ENCODE peak calls at places on chromosomes 13 and 19, in seven cellular contexts. One of them, this sample, is unnamed.

GRCh38 chr19:48512504-48513288 is 1.1 kb upstream of the LMTK3 start:
- DNase-seq in GM12878: no peak
- DNase-seq in adrenal gland: no peak
- DNase-seq in cardiac muscle cell: no peak
- DNase-seq in heart right ventricle: no peak
- DNase-seq in CD8-positive, alpha-beta T cell: peak; percentile 38
- DNase-seq in breast epithelium: no peak
- DNase-seq in this sample: no peak

GRCh38 chr19:33295621-33296472 is 6.5 kb downstream of the CEBPA start:
- DNase-seq in GM12878: no peak
- DNase-seq in adrenal gland: no peak
- DNase-seq in cardiac muscle cell: no peak
- DNase-seq in heart right ventricle: no peak
- DNase-seq in CD8-positive, alpha-beta T cell: no peak
- DNase-seq in breast epithelium: no peak
- DNase-seq in this sample: no peak

GRCh38 chr13:24746618-24747247 is 17.2 kb upstream of the RNF17 start:
- DNase-seq in GM12878: no peak
- DNase-seq in adrenal gland: no peak
- DNase-seq in cardiac muscle cell: peak; percentile 38
- DNase-seq in heart right ventricle: no peak
- DNase-seq in CD8-positive, alpha-beta T cell: no peak
- DNase-seq in breast epithelium: no peak
- DNase-seq in this sample: no peak

GRCh38 chr19:42683917-42684513 is 56.3 kb downstream of the PSG3 start:
- DNase-seq in GM12878: no peak
- DNase-seq in adrenal gland: no peak
- DNase-seq in cardiac muscle cell: peak; percentile 43
- DNase-seq in heart right ventricle: no peak
- DNase-seq in CD8-positive, alpha-beta T cell: no peak
- DNase-seq in breast epithelium: no peak
- DNase-seq in this sample: no peak

GRCh38 chr13:64410654-64411053 is 2819.5 kb downstream of the PCDH9 start:
- DNase-seq in GM12878: no peak
- DNase-seq in adrenal gland: no peak
- DNase-seq in cardiac muscle cell: no peak
- DNase-seq in heart right ventricle: no peak
- DNase-seq in CD8-positive, alpha-beta T cell: no peak
- DNase-seq in breast epithelium: no peak
- DNase-seq in this sample: no peak

GRCh38 chr19:48614436-48615144 is at the start of gene FAM83E:
- DNase-seq in GM12878: no peak
- DNase-seq in adrenal gland: no peak
- DNase-seq in cardiac muscle cell: no peak
- DNase-seq in heart right ventricle: no peak
- DNase-seq in CD8-positive, alpha-beta T cell: no peak
- DNase-seq in breast epithelium: no peak
- DNase-seq in this sample: no peak

GRCh38 chr13:26010487-26011207 is 41.2 kb downstream of the SHISA2 start:
- DNase-seq in GM12878: no peak
- DNase-seq in adrenal gland: no peak
- DNase-seq in cardiac muscle cell: no peak
- DNase-seq in heart right ventricle: no peak
- DNase-seq in CD8-positive, alpha-beta T cell: no peak
- DNase-seq in breast epithelium: no peak
- DNase-seq in this sample: no peak

GRCh38 chr13:106446011-106446410 is 89.5 kb downstream of the EFNB2 start:
- DNase-seq in GM12878: no peak
- DNase-seq in adrenal gland: no peak
- DNase-seq in cardiac muscle cell: peak; percentile 19
- DNase-seq in heart right ventricle: no peak
- DNase-seq in CD8-positive, alpha-beta T cell: no peak
- DNase-seq in breast epithelium: no peak
- DNase-seq in this sample: no peak

GRCh38 chr19:33510728-33511255 is 10.8 kb downstream of the PEPD start:
- DNase-seq in GM12878: no peak
- DNase-seq in adrenal gland: no peak
- DNase-seq in cardiac muscle cell: no peak
- DNase-seq in heart right ventricle: no peak
- DNase-seq in CD8-positive, alpha-beta T cell: no peak
- DNase-seq in breast epithelium: no peak
- DNase-seq in this sample: no peak

GRCh38 chr13:60412909-60413616 is 16.0 kb downstream of the TDRD3 start:
- DNase-seq in GM12878: no peak
- DNase-seq in adrenal gland: no peak
- DNase-seq in cardiac muscle cell: no peak
- DNase-seq in heart right ventricle: no peak
- DNase-seq in CD8-positive, alpha-beta T cell: no peak
- DNase-seq in breast epithelium: no peak
- DNase-seq in this sample: no peak

GRCh38 chr13:27425151-27425917 is 915 bp downstream of the GTF3A start:
- DNase-seq in GM12878: no peak
- DNase-seq in adrenal gland: peak; percentile 41
- DNase-seq in cardiac muscle cell: peak; percentile 9
- DNase-seq in heart right ventricle: no peak
- DNase-seq in CD8-positive, alpha-beta T cell: peak; percentile 32
- DNase-seq in breast epithelium: no peak
- DNase-seq in this sample: no peak

GRCh38 chr19:27971071-27971470 is 1241.9 kb downstream of the UQCRFS1 start:
- DNase-seq in GM12878: no peak
- DNase-seq in adrenal gland: no peak
- DNase-seq in cardiac muscle cell: peak; percentile 3
- DNase-seq in heart right ventricle: no peak
- DNase-seq in CD8-positive, alpha-beta T cell: no peak
- DNase-seq in breast epithelium: no peak
- DNase-seq in this sample: no peak

GRCh38 chr19:39174558-39175544 is 21.9 kb upstream of the NCCRP1 start:
- DNase-seq in GM12878: no peak
- DNase-seq in adrenal gland: no peak
- DNase-seq in cardiac muscle cell: no peak
- DNase-seq in heart right ventricle: no peak
- DNase-seq in CD8-positive, alpha-beta T cell: no peak
- DNase-seq in breast epithelium: no peak
- DNase-seq in this sample: no peak

GRCh38 chr19:46478356-46478986 is 7.1 kb upstream of the PNMA8A start:
- DNase-seq in GM12878: no peak
- DNase-seq in adrenal gland: no peak
- DNase-seq in cardiac muscle cell: peak; percentile 62
- DNase-seq in heart right ventricle: no peak
- DNase-seq in CD8-positive, alpha-beta T cell: no peak
- DNase-seq in breast epithelium: no peak
- DNase-seq in this sample: peak; percentile 74

GRCh38 chr19:2329528-2329927 is 1.0 kb downstream of the SPPL2B start:
- DNase-seq in GM12878: no peak
- DNase-seq in adrenal gland: no peak
- DNase-seq in cardiac muscle cell: no peak
- DNase-seq in heart right ventricle: no peak
- DNase-seq in CD8-positive, alpha-beta T cell: no peak
- DNase-seq in breast epithelium: no peak
- DNase-seq in this sample: no peak
- H3K4me1 ChIP-seq in GM12878: peaks cover 29% of the 10 kb centered on the region
- H3K4me1 ChIP-seq in adrenal gland: peaks cover 17% of the 10 kb centered on the region
- H3K4me1 ChIP-seq in cardiac muscle cell: peaks cover 12% of the 10 kb centered on the region
- H3K4me1 ChIP-seq in heart right ventricle: peaks cover 43% of the 10 kb centered on the region
- H3K4me1 ChIP-seq in CD8-positive, alpha-beta T cell: peaks cover 68% of the 10 kb centered on the region
- H3K4me1 ChIP-seq in breast epithelium: peaks cover 12% of the 10 kb centered on the region
- H3K4me1 ChIP-seq in this sample: peaks cover 34% of the 10 kb centered on the region

GRCh38 chr13:112074139-112074710 is 7.3 kb downstream of the SOX1 start:
- DNase-seq in GM12878: no peak
- DNase-seq in adrenal gland: no peak
- DNase-seq in cardiac muscle cell: no peak
- DNase-seq in heart right ventricle: no peak
- DNase-seq in CD8-positive, alpha-beta T cell: no peak
- DNase-seq in breast epithelium: no peak
- DNase-seq in this sample: no peak
- H3K27me3 ChIP-seq in GM12878: no peaks in the 10 kb centered on the region
- H3K27me3 ChIP-seq in adrenal gland: peaks cover 85% of the 10 kb centered on the region
- H3K27me3 ChIP-seq in cardiac muscle cell: peaks cover 100% of the 10 kb centered on the region
- H3K27me3 ChIP-seq in heart right ventricle: peaks cover 65% of the 10 kb centered on the region
- H3K27me3 ChIP-seq in CD8-positive, alpha-beta T cell: peaks cover 42% of the 10 kb centered on the region
- H3K27me3 ChIP-seq in breast epithelium: peaks cover 88% of the 10 kb centered on the region
- H3K27me3 ChIP-seq in this sample: no peaks in the 10 kb centered on the region

DNA sequence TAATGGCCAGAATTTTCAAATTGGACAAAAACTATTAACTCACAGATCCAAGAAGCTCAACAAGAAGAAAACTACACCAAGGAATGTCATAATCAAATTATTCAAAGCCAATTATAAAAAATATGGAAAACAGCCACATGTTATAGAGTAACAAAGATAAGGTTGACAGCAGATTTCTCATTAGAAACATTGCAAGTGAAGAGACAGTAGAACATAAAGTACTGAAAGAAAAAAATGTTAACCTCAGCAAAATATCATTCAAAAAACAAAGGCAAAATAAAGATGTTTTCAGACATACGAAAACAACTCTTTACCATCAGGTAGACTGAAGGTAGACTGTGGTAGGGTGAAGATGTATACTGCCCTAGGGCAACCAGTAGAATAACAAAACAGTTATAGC is 83.4 kb downstream of the KCNRG start:
- DNase-seq in GM12878: no peak
- DNase-seq in adrenal gland: no peak
- DNase-seq in cardiac muscle cell: no peak
- DNase-seq in heart right ventricle: no peak
- DNase-seq in CD8-positive, alpha-beta T cell: no peak
- DNase-seq in breast epithelium: no peak
- DNase-seq in this sample: no peak
- H3K4me1 ChIP-seq in GM12878: no peaks in the 10 kb centered on the region
- H3K4me1 ChIP-seq in adrenal gland: no peaks in the 10 kb centered on the region
- H3K4me1 ChIP-seq in cardiac muscle cell: no peaks in the 10 kb centered on the region
- H3K4me1 ChIP-seq in heart right ventricle: no peaks in the 10 kb centered on the region
- H3K4me1 ChIP-seq in CD8-positive, alpha-beta T cell: no peaks in the 10 kb centered on the region
- H3K4me1 ChIP-seq in breast epithelium: no peaks in the 10 kb centered on the region
- H3K4me1 ChIP-seq in this sample: no peaks in the 10 kb centered on the region

GRCh38 chr13:46386426-46386995 is 541 bp downstream of the RUBCNL start:
- DNase-seq in GM12878: no peak
- DNase-seq in adrenal gland: no peak
- DNase-seq in cardiac muscle cell: no peak
- DNase-seq in heart right ventricle: no peak
- DNase-seq in CD8-positive, alpha-beta T cell: no peak
- DNase-seq in breast epithelium: no peak
- DNase-seq in this sample: no peak
- H3K27me3 ChIP-seq in GM12878: no peaks in the 10 kb centered on the region
- H3K27me3 ChIP-seq in adrenal gland: peaks cover 10% of the 10 kb centered on the region
- H3K27me3 ChIP-seq in cardiac muscle cell: peaks cover 50% of the 10 kb centered on the region
- H3K27me3 ChIP-seq in heart right ventricle: no peaks in the 10 kb centered on the region
- H3K27me3 ChIP-seq in CD8-positive, alpha-beta T cell: no peaks in the 10 kb centered on the region
- H3K27me3 ChIP-seq in breast epithelium: peaks cover 5% of the 10 kb centered on the region
- H3K27me3 ChIP-seq in this sample: no peaks in the 10 kb centered on the region

DNA sequence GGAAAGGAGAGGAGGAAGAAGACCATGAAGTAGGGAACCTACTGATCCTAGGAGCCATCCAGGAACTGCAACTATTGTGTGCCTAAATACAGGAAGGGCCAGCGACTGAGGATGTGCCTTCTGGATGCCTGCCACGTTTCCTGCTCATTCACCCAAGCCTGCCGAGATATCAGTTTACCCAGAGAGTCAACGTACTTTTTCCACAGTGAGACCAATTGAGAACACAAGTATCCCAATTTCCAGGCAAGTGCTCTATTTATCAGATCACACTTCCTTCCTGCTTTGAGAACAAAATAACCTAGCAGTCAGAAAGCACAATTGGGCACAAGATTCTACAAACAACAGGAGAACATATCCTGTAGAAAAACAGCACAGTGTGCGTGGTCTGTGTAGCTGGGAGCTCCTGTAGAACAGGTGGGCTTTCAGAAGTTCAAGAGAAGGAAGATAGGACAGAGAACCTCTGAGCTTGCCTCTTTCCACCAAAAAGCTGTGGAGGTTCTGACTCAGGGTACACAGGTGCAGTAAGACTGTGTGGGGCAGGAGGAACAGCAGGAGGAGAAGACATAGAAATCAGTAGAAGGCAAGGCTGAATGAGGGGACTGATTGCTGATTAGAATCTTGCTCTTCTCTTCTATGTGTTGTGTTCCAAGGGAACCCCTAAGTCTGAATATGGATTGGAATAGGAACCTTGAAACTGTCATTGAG is 122.6 kb downstream of the AKAP11 start:
- DNase-seq in GM12878: no peak
- DNase-seq in adrenal gland: no peak
- DNase-seq in cardiac muscle cell: no peak
- DNase-seq in heart right ventricle: no peak
- DNase-seq in CD8-positive, alpha-beta T cell: no peak
- DNase-seq in breast epithelium: no peak
- DNase-seq in this sample: no peak
- H3K4me1 ChIP-seq in GM12878: peaks cover 53% of the 10 kb centered on the region
- H3K4me1 ChIP-seq in adrenal gland: no peaks in the 10 kb centered on the region
- H3K4me1 ChIP-seq in cardiac muscle cell: peaks cover 3% of the 10 kb centered on the region
- H3K4me1 ChIP-seq in heart right ventricle: no peaks in the 10 kb centered on the region
- H3K4me1 ChIP-seq in CD8-positive, alpha-beta T cell: peaks cover 47% of the 10 kb centered on the region
- H3K4me1 ChIP-seq in breast epithelium: no peaks in the 10 kb centered on the region
- H3K4me1 ChIP-seq in this sample: no peaks in the 10 kb centered on the region

GRCh38 chr19:1288528-1289394 is 3.1 kb downstream of the EFNA2 start:
- DNase-seq in GM12878: no peak
- DNase-seq in adrenal gland: no peak
- DNase-seq in cardiac muscle cell: no peak
- DNase-seq in heart right ventricle: no peak
- DNase-seq in CD8-positive, alpha-beta T cell: no peak
- DNase-seq in breast epithelium: no peak
- DNase-seq in this sample: no peak
- H3K27me3 ChIP-seq in GM12878: peaks cover 8% of the 10 kb centered on the region
- H3K27me3 ChIP-seq in adrenal gland: peaks cover 67% of the 10 kb centered on the region
- H3K27me3 ChIP-seq in cardiac muscle cell: no peaks in the 10 kb centered on the region
- H3K27me3 ChIP-seq in heart right ventricle: peaks cover 22% of the 10 kb centered on the region
- H3K27me3 ChIP-seq in CD8-positive, alpha-beta T cell: peaks cover 2% of the 10 kb centered on the region
- H3K27me3 ChIP-seq in breast epithelium: peaks cover 93% of the 10 kb centered on the region
- H3K27me3 ChIP-seq in this sample: peaks cover 74% of the 10 kb centered on the region

DNA sequence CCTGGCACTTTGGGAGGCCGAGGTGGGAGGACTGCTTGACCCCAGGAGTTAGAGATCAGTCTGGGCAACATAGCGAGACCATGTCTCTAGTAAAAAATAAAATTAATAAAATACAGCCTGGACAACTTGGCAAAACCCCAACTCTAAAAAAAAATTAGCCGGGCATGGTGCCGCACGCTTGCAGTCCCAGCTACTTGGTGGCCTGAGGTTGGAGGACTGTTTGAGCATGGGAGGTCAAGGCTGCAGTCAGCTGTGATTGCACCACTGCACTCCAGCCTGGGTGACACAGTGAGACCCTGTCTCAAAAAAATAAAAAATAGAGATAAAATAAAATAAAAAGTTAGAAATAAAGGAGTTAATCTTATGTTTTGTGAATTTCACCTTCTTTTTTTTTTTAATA is 15.6 kb upstream of the SPC24 start:
- DNase-seq in GM12878: no peak
- DNase-seq in adrenal gland: peak; percentile 59
- DNase-seq in cardiac muscle cell: no peak
- DNase-seq in heart right ventricle: no peak
- DNase-seq in CD8-positive, alpha-beta T cell: no peak
- DNase-seq in breast epithelium: no peak
- DNase-seq in this sample: no peak
- H3K4me1 ChIP-seq in GM12878: no peaks in the 10 kb centered on the region
- H3K4me1 ChIP-seq in adrenal gland: peaks cover 5% of the 10 kb centered on the region
- H3K4me1 ChIP-seq in cardiac muscle cell: no peaks in the 10 kb centered on the region
- H3K4me1 ChIP-seq in heart right ventricle: peaks cover 4% of the 10 kb centered on the region
- H3K4me1 ChIP-seq in CD8-positive, alpha-beta T cell: no peaks in the 10 kb centered on the region
- H3K4me1 ChIP-seq in breast epithelium: no peaks in the 10 kb centered on the region
- H3K4me1 ChIP-seq in this sample: no peaks in the 10 kb centered on the region